ENCODE peak calls at places on chromosomes 13 and 19, in four cellular contexts. One of them, this sample, is unnamed.

GRCh38 chr13:29362849-29363604 is 232.5 kb downstream of the SLC7A1 start:
- DNase-seq in IMR-90: peak; percentile 44
- DNase-seq in mammary epithelial cell: peak; percentile 32
- DNase-seq in HepG2: peak; percentile 43
- DNase-seq in this sample: peak; percentile 36

GRCh38 chr13:65585346-65585745 is 1644.8 kb downstream of the PCDH9 start:
- DNase-seq in mammary epithelial cell: no peak
- DNase-seq in HepG2: peak; percentile 2
- DNase-seq in IMR-90: no peak
- DNase-seq in this sample: no peak

GRCh38 chr19:13012690-13013608 is 17.7 kb downstream of the NFIX start:
- DNase-seq in HepG2: peak; percentile 52
- DNase-seq in mammary epithelial cell: peak; percentile 71
- DNase-seq in IMR-90: peak; percentile 63
- DNase-seq in this sample: peak; percentile 85

GRCh38 chr13:23510979-23511735 is 59.1 kb upstream of the TNFRSF19 start:
- DNase-seq in mammary epithelial cell: peak; percentile 46
- DNase-seq in IMR-90: peak; percentile 75
- DNase-seq in HepG2: peak; percentile 62
- DNase-seq in this sample: no peak

GRCh38 chr13:59584902-59585670 is 578.6 kb downstream of the DIAPH3 start:
- DNase-seq in IMR-90: no peak
- DNase-seq in HepG2: no peak
- DNase-seq in mammary epithelial cell: no peak
- DNase-seq in this sample: no peak

GRCh38 chr19:31784631-31785237 is 435.5 kb upstream of the TSHZ3 start:
- DNase-seq in HepG2: no peak
- DNase-seq in mammary epithelial cell: no peak
- DNase-seq in IMR-90: no peak
- DNase-seq in this sample: no peak

GRCh38 chr13:103022328-103022727 is 43.9 kb downstream of the SLC10A2 start:
- DNase-seq in IMR-90: no peak
- DNase-seq in HepG2: no peak
- DNase-seq in mammary epithelial cell: no peak
- DNase-seq in this sample: no peak

GRCh38 chr13:110683203-110683883 is 22.6 kb downstream of the CARS2 start:
- DNase-seq in mammary epithelial cell: peak; percentile 20
- DNase-seq in IMR-90: peak; percentile 15
- DNase-seq in HepG2: peak; percentile 52
- DNase-seq in this sample: no peak

GRCh38 chr13:35283856-35284255 is 192.6 kb downstream of the MAB21L1 start:
- DNase-seq in mammary epithelial cell: peak; percentile 54
- DNase-seq in HepG2: peak; percentile 80
- DNase-seq in IMR-90: no peak
- DNase-seq in this sample: no peak

GRCh38 chr13:45630791-45631190 is 15.3 kb upstream of the ERICH6B start:
- DNase-seq in mammary epithelial cell: peak; percentile 53
- DNase-seq in HepG2: no peak
- DNase-seq in IMR-90: no peak
- DNase-seq in this sample: no peak

GRCh38 chr13:33075996-33076395 is 59.8 kb downstream of the KL start:
- DNase-seq in mammary epithelial cell: no peak
- DNase-seq in HepG2: no peak
- DNase-seq in IMR-90: no peak
- DNase-seq in this sample: no peak

GRCh38 chr13:99322297-99323103 is 15.3 kb upstream of the GPR183 start:
- DNase-seq in IMR-90: peak; percentile 89
- DNase-seq in mammary epithelial cell: peak; percentile 68
- DNase-seq in HepG2: no peak
- DNase-seq in this sample: no peak

GRCh38 chr19:7862413-7862951 is 11.7 kb downstream of the PRR36 start:
- DNase-seq in mammary epithelial cell: no peak
- DNase-seq in IMR-90: peak; percentile 34
- DNase-seq in HepG2: no peak
- DNase-seq in this sample: peak; percentile 87

GRCh38 chr13:31767175-31767900 is 28.0 kb downstream of the RXFP2 start:
- DNase-seq in mammary epithelial cell: peak; percentile 87
- DNase-seq in IMR-90: peak; percentile 84
- DNase-seq in HepG2: no peak
- DNase-seq in this sample: no peak

GRCh38 chr19:48815870-48816501 is 5.2 kb upstream of the BCAT2 start:
- DNase-seq in mammary epithelial cell: peak; percentile 18
- DNase-seq in HepG2: peak; percentile 86
- DNase-seq in IMR-90: peak; percentile 43
- DNase-seq in this sample: no peak

GRCh38 chr13:23657056-23657455 is 86.8 kb downstream of the TNFRSF19 start:
- DNase-seq in IMR-90: no peak
- DNase-seq in HepG2: no peak
- DNase-seq in mammary epithelial cell: no peak
- DNase-seq in this sample: no peak

GRCh38 chr19:48993175-48994034 is at the start of the genes GYS1 and RUVBL2:
- DNase-seq in HepG2: peak; percentile 99
- DNase-seq in IMR-90: peak; percentile 99
- DNase-seq in mammary epithelial cell: peak; percentile 100
- DNase-seq in this sample: peak; percentile 100

GRCh38 chr13:99434258-99434788 is 66.9 kb upstream of the TM9SF2 start:
- DNase-seq in IMR-90: no peak
- DNase-seq in HepG2: peak; percentile 17
- DNase-seq in mammary epithelial cell: no peak
- DNase-seq in this sample: no peak

GRCh38 chr13:102597029-102598015 is 536 bp downstream of the TPP2 start:
- DNase-seq in HepG2: no peak
- DNase-seq in mammary epithelial cell: peak; percentile 18
- DNase-seq in IMR-90: peak; percentile 52
- DNase-seq in this sample: peak; percentile 39

GRCh38 chr19:42831221-42832019 is 48.1 kb downstream of the PSG1 start:
- DNase-seq in HepG2: peak; percentile 15
- DNase-seq in IMR-90: no peak
- DNase-seq in mammary epithelial cell: peak; percentile 85
- DNase-seq in this sample: no peak

GRCh38 chr13:114151565-114152284 is 19.3 kb upstream of the RASA3 start:
- DNase-seq in HepG2: no peak
- DNase-seq in IMR-90: no peak
- DNase-seq in mammary epithelial cell: peak; percentile 88
- DNase-seq in this sample: peak; percentile 93

GRCh38 chr13:108322206-108322824 is 52.8 kb downstream of the TNFSF13B start:
- DNase-seq in HepG2: peak; percentile 23
- DNase-seq in mammary epithelial cell: peak; percentile 26
- DNase-seq in IMR-90: peak; percentile 52
- DNase-seq in this sample: no peak

GRCh38 chr19:33868076-33868735 is 71.5 kb downstream of the KCTD15 start:
- DNase-seq in IMR-90: no peak
- DNase-seq in mammary epithelial cell: no peak
- DNase-seq in HepG2: no peak
- DNase-seq in this sample: no peak

GRCh38 chr13:58883405-58883804 is 1251.9 kb downstream of the PCDH17 start:
- DNase-seq in HepG2: no peak
- DNase-seq in IMR-90: no peak
- DNase-seq in mammary epithelial cell: no peak
- DNase-seq in this sample: no peak

GRCh38 chr13:114256547-114256946 is 21.9 kb downstream of the CDC16 start:
- DNase-seq in HepG2: no peak
- DNase-seq in mammary epithelial cell: no peak
- DNase-seq in IMR-90: no peak
- DNase-seq in this sample: no peak

GRCh38 chr13:98507060-98507797 is 69.7 kb downstream of the STK24 start:
- DNase-seq in HepG2: peak; percentile 48
- DNase-seq in IMR-90: no peak
- DNase-seq in mammary epithelial cell: no peak
- DNase-seq in this sample: peak; percentile 69

GRCh38 chr19:4518345-4519171 is at the start of gene PLIN4:
- DNase-seq in mammary epithelial cell: peak; percentile 43
- DNase-seq in HepG2: peak; percentile 66
- DNase-seq in IMR-90: peak; percentile 38
- DNase-seq in this sample: no peak

GRCh38 chr19:47696635-47697034 is 16.6 kb upstream of the EHD2 start:
- DNase-seq in HepG2: no peak
- DNase-seq in IMR-90: no peak
- DNase-seq in mammary epithelial cell: no peak
- DNase-seq in this sample: no peak

DNA sequence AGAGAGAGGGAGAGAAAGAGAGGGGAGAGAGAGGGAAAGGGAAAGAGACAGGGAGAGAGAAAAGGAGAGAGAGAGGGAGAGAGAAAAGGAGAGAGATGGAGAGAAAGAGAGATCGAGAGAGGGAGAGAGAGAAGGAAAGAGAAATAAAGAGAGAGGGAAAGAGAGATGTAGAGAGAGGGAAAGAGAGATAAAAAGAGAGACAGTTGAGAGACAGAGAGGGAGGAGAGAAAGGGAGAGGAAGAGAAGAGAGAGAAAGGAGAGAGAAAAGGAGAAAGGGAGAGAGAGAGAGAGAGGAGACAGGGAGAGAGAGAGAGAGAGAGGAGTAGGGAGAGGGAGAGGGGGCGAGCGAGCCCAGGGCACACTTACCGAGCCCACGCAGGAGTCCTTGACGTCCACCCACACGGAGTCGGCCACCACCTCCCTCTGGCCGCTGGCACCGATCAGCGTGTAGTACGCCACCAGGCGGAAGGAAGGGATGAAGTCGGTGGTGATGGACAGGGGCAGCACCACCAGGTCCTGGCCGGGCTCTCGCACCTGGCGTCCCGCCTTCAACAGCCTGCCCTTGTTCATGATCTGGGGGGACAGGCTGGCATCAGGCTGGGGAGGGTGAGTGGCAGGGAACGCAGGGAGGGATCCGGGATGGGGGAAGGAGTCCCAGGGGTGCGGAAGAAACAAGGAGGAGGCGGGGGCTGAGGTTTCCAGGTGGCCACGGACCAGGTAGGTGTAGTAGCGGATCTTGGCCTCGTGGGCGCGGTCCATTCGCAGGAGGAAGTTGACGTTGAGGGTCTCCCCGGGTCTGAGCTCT is 10.0 kb downstream of the C3 start:
- DNase-seq in HepG2: no peak
- DNase-seq in mammary epithelial cell: no peak
- DNase-seq in IMR-90: no peak
- DNase-seq in this sample: no peak
- TF ChIP-seq CTCF in HepG2: no peak
- TF ChIP-seq CTCF in mammary epithelial cell: peak; percentile 11
- TF ChIP-seq CTCF in IMR-90: no peak
- TF ChIP-seq CTCF in this sample: no peak

DNA sequence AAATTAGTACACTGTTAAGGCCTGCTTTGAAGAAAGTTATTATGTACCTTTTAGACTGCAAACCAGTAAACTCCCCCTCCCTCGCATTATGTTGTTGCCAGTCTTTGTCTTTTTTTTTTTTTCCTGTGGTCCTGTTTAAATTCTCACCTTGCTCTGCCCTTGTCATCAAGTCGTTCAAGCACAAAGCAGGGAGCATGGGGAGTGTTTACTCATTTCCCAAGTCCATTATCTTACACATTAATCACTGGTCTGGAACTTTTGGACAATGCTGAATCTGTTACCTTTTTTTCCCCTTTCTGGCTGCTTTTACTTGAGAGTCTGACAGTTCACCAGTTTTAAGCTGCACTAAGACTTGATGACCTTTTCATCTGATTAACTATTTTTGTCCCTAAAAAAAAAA is 108.2 kb downstream of the DACH1 start:
- DNase-seq in HepG2: no peak
- DNase-seq in IMR-90: no peak
- DNase-seq in mammary epithelial cell: no peak
- DNase-seq in this sample: no peak
- H3K27ac ChIP-seq in HepG2: no peak overlapping the region
- H3K27ac ChIP-seq in IMR-90: no peak overlapping the region
- H3K27ac ChIP-seq in mammary epithelial cell: no peak overlapping the region
- H3K27ac ChIP-seq in this sample: no peak overlapping the region

GRCh38 chr19:3405261-3405653 is 38.9 kb downstream of the NFIC start:
- DNase-seq in IMR-90: no peak
- DNase-seq in mammary epithelial cell: no peak
- DNase-seq in HepG2: no peak
- DNase-seq in this sample: no peak
- H3K9ac ChIP-seq in IMR-90: peak overlapping the region; percentile 75
- H3K9ac ChIP-seq in mammary epithelial cell: no peak overlapping the region
- H3K9ac ChIP-seq in HepG2: no peak overlapping the region
- H3K9ac ChIP-seq in this sample: peak overlapping the region; percentile 34

GRCh38 chr13:38381840-38382239 is 32.2 kb downstream of the UFM1 start:
- DNase-seq in HepG2: no peak
- DNase-seq in IMR-90: no peak
- DNase-seq in mammary epithelial cell: no peak
- DNase-seq in this sample: no peak

GRCh38 chr13:38386421-38386820 is 36.8 kb downstream of the UFM1 start:
- DNase-seq in mammary epithelial cell: peak; percentile 83
- DNase-seq in HepG2: no peak
- DNase-seq in IMR-90: peak; percentile 3
- DNase-seq in this sample: no peak

GRCh38 chr13:38382946-38383345 is 33.3 kb downstream of the UFM1 start:
- DNase-seq in HepG2: no peak
- DNase-seq in IMR-90: no peak
- DNase-seq in mammary epithelial cell: no peak
- DNase-seq in this sample: no peak

GRCh38 chr13:38384171-38384570 is 34.5 kb downstream of the UFM1 start:
- DNase-seq in mammary epithelial cell: no peak
- DNase-seq in IMR-90: no peak
- DNase-seq in HepG2: no peak
- DNase-seq in this sample: no peak

DNA sequence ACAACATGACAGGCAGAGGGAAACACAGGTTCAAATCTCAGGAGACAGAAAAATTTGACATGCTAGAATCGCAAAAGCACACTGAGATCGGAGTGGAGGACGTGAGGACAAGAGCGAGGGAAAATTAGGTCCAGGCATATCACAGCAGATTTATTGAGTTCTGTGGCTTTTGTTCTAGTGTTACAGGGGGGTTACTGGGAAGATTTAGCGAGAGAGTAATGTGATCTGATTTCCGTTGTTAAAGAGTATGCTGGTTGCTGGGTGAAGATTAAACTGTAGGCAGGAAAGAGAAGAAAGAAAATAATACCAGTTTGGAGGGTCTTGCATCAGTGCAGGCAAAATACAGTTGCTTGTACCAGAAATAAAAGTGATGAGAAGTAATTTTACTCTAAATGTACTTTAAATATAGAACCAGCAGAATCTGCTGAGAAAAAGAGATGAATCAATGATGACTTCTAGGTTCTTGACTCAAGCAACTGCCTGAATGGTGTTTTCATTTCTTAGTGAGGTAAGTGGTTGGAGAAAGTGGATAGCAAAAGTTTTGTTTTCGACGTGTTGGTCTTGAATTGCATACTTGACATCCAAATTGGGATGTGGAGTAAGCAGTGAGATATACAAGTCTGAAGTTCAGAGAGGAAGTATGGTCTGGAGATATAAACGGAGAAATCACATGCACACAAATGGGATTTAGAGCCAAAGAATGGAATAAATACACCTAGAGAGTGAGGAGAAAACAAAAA is 35.7 kb downstream of the UFM1 start:
- DNase-seq in mammary epithelial cell: no peak
- DNase-seq in IMR-90: no peak
- DNase-seq in HepG2: no peak
- DNase-seq in this sample: no peak
- TF ChIP-seq CTCF in mammary epithelial cell: no peak
- TF ChIP-seq CTCF in IMR-90: no peak
- TF ChIP-seq CTCF in HepG2: no peak
- TF ChIP-seq CTCF in this sample: no peak

DNA sequence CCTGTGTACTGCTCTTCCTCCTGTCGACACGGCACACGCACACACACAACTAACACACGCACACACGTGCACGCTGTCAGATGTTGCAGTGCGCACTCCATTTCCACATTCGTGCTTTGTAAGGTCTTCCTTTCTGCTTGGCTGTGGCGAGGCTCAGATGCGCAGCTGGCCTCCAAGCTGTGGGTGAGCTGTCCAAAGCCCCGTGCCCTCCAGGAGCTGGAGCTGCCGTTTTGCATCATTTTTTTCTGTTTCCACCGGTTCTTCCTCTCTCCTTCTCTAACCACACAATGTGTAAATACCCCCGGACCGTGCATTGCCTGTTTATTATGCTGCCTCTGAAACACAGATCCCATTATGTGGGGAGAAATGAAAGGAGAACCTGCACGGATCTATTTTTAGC is 137.4 kb downstream of the SOX1 start:
- DNase-seq in HepG2: no peak
- DNase-seq in mammary epithelial cell: no peak
- DNase-seq in IMR-90: no peak
- DNase-seq in this sample: no peak
- H3K27ac ChIP-seq in HepG2: no peak overlapping the region
- H3K27ac ChIP-seq in mammary epithelial cell: no peak overlapping the region
- H3K27ac ChIP-seq in IMR-90: no peak overlapping the region
- H3K27ac ChIP-seq in this sample: no peak overlapping the region

This sample was measured in colonic mucosa.